ENCODE peak calls at places on chromosomes 3 and 15, in seven cellular contexts. One of them, this sample, is unnamed.

GRCh38 chr3:9168230-9168629 is 81.2 kb downstream of the SRGAP3 start:
- DNase-seq in spleen: peak; percentile 81
- DNase-seq in BE2C: no peak
- DNase-seq in A673: no peak
- DNase-seq in right atrium auricular region: no peak
- DNase-seq in lower lobe of right lung: no peak
- DNase-seq in fibroblast of lung: no peak
- DNase-seq in this sample: no peak

GRCh38 chr15:59232476-59232875 is 25.8 kb downstream of the LDHAL6B start:
- DNase-seq in spleen: no peak
- DNase-seq in BE2C: no peak
- DNase-seq in A673: no peak
- DNase-seq in right atrium auricular region: no peak
- DNase-seq in lower lobe of right lung: no peak
- DNase-seq in fibroblast of lung: peak; percentile 96
- DNase-seq in this sample: peak; percentile 88

GRCh38 chr15:36152961-36153360 is 426.5 kb upstream of the CDIN1 start:
- DNase-seq in spleen: no peak
- DNase-seq in BE2C: no peak
- DNase-seq in A673: no peak
- DNase-seq in right atrium auricular region: no peak
- DNase-seq in lower lobe of right lung: no peak
- DNase-seq in fibroblast of lung: no peak
- DNase-seq in this sample: no peak

GRCh38 chr3:157856078-157856939 is 249.9 kb downstream of the SHOX2 start:
- DNase-seq in spleen: no peak
- DNase-seq in BE2C: peak; percentile 25
- DNase-seq in A673: no peak
- DNase-seq in right atrium auricular region: no peak
- DNase-seq in lower lobe of right lung: no peak
- DNase-seq in fibroblast of lung: peak; percentile 13
- DNase-seq in this sample: no peak

GRCh38 chr3:173411288-173412064 is 13.9 kb downstream of the NLGN1 start:
- DNase-seq in spleen: no peak
- DNase-seq in BE2C: peak; percentile 15
- DNase-seq in A673: peak; percentile 52
- DNase-seq in right atrium auricular region: no peak
- DNase-seq in lower lobe of right lung: peak; percentile 52
- DNase-seq in fibroblast of lung: peak; percentile 49
- DNase-seq in this sample: peak; percentile 53

GRCh38 chr3:175590745-175591144 is 731.6 kb downstream of the NAALADL2 start:
- DNase-seq in spleen: no peak
- DNase-seq in BE2C: no peak
- DNase-seq in A673: no peak
- DNase-seq in right atrium auricular region: no peak
- DNase-seq in lower lobe of right lung: no peak
- DNase-seq in fibroblast of lung: peak; percentile 30
- DNase-seq in this sample: no peak

GRCh38 chr3:66504761-66505641 is 4.2 kb upstream of the LRIG1 start:
- DNase-seq in spleen: no peak
- DNase-seq in BE2C: no peak
- DNase-seq in A673: no peak
- DNase-seq in right atrium auricular region: no peak
- DNase-seq in lower lobe of right lung: no peak
- DNase-seq in fibroblast of lung: no peak
- DNase-seq in this sample: no peak

GRCh38 chr15:88624971-88625290 is 3.8 kb downstream of the AEN start:
- DNase-seq in spleen: no peak
- DNase-seq in BE2C: no peak
- DNase-seq in A673: no peak
- DNase-seq in right atrium auricular region: no peak
- DNase-seq in lower lobe of right lung: no peak
- DNase-seq in fibroblast of lung: no peak
- DNase-seq in this sample: peak; percentile 33

GRCh38 chr15:32936283-32936918 is 218.6 kb downstream of the GREM1 start:
- DNase-seq in spleen: no peak
- DNase-seq in BE2C: no peak
- DNase-seq in A673: peak; percentile 54
- DNase-seq in right atrium auricular region: no peak
- DNase-seq in lower lobe of right lung: no peak
- DNase-seq in fibroblast of lung: peak; percentile 35
- DNase-seq in this sample: peak; percentile 92

GRCh38 chr15:39874890-39875549 is 45.0 kb downstream of the GPR176 start:
- DNase-seq in spleen: no peak
- DNase-seq in BE2C: peak; percentile 49
- DNase-seq in A673: peak; percentile 60
- DNase-seq in right atrium auricular region: no peak
- DNase-seq in lower lobe of right lung: no peak
- DNase-seq in fibroblast of lung: peak; percentile 19
- DNase-seq in this sample: peak; percentile 53

GRCh38 chr3:67863869-67864268 is 209.5 kb upstream of the SUCLG2 start:
- DNase-seq in spleen: no peak
- DNase-seq in BE2C: no peak
- DNase-seq in A673: peak; percentile 0
- DNase-seq in right atrium auricular region: no peak
- DNase-seq in lower lobe of right lung: no peak
- DNase-seq in fibroblast of lung: no peak
- DNase-seq in this sample: peak; percentile 15

GRCh38 chr15:79467865-79468586 is 35.9 kb downstream of the MINAR1 start:
- DNase-seq in spleen: no peak
- DNase-seq in BE2C: no peak
- DNase-seq in A673: no peak
- DNase-seq in right atrium auricular region: no peak
- DNase-seq in lower lobe of right lung: no peak
- DNase-seq in fibroblast of lung: no peak
- DNase-seq in this sample: no peak

GRCh38 chr15:58434334-58434888 is 2.6 kb downstream of the LIPC start:
- DNase-seq in spleen: no peak
- DNase-seq in BE2C: peak; percentile 40
- DNase-seq in A673: peak; percentile 12
- DNase-seq in right atrium auricular region: peak; percentile 34
- DNase-seq in lower lobe of right lung: no peak
- DNase-seq in fibroblast of lung: no peak
- DNase-seq in this sample: no peak

GRCh38 chr3:30628931-30629590 is 22.7 kb downstream of the TGFBR2 start:
- DNase-seq in spleen: no peak
- DNase-seq in BE2C: no peak
- DNase-seq in A673: peak; percentile 40
- DNase-seq in right atrium auricular region: no peak
- DNase-seq in lower lobe of right lung: no peak
- DNase-seq in fibroblast of lung: no peak
- DNase-seq in this sample: peak; percentile 49

GRCh38 chr3:123046262-123046873 is 18.8 kb upstream of the SEMA5B start:
- DNase-seq in spleen: no peak
- DNase-seq in BE2C: no peak
- DNase-seq in A673: peak; percentile 26
- DNase-seq in right atrium auricular region: no peak
- DNase-seq in lower lobe of right lung: no peak
- DNase-seq in fibroblast of lung: no peak
- DNase-seq in this sample: peak; percentile 19

GRCh38 chr3:103410231-103410630 is 975.4 kb downstream of the ZPLD1 start:
- DNase-seq in spleen: peak; percentile 53
- DNase-seq in BE2C: peak; percentile 10
- DNase-seq in A673: no peak
- DNase-seq in right atrium auricular region: no peak
- DNase-seq in lower lobe of right lung: no peak
- DNase-seq in fibroblast of lung: no peak
- DNase-seq in this sample: no peak

GRCh38 chr3:89116486-89116885 is 9.1 kb downstream of the EPHA3 start:
- DNase-seq in spleen: no peak
- DNase-seq in BE2C: no peak
- DNase-seq in A673: no peak
- DNase-seq in right atrium auricular region: no peak
- DNase-seq in lower lobe of right lung: no peak
- DNase-seq in fibroblast of lung: peak; percentile 69
- DNase-seq in this sample: no peak

GRCh38 chr3:157417247-157417646 is 19.4 kb upstream of the PTX3 start:
- DNase-seq in spleen: no peak
- DNase-seq in BE2C: no peak
- DNase-seq in A673: no peak
- DNase-seq in right atrium auricular region: no peak
- DNase-seq in lower lobe of right lung: no peak
- DNase-seq in fibroblast of lung: peak; percentile 34
- DNase-seq in this sample: peak; percentile 21

DNA sequence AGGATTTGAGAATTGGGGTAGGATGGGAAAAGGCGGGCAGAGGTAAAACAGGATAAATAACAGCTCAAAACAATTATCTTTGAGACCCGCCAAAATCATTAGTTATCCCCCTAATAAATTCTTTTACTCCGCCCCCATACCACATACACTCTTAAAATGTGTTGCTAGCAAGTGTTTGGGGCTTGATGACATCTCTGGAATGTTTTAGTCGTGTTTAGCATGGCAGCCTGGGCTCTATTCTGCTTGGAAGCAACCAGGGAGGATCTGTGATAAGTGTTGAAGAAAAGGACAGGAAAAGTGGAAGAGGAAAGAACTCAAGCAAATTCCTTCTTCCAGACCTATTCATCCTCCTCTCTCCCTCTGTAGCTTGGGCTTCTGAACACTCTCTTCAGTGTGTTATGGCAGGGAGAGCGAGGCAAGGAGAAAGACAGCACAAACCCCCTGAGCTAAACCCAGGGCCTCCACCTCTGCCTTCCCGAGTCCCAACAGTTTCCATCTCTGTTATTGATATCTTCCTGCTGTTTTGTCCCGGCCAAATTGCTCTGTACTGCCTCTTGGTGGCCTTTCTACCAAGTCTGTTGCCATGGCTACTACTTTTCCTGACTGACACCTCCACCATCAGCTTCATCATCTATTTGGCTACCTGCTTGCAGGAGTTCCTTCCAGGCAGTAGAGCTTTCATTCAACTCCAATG is 135.8 kb downstream of the RPL22L1 start:
- DNase-seq in spleen: no peak
- DNase-seq in BE2C: no peak
- DNase-seq in A673: no peak
- DNase-seq in right atrium auricular region: no peak
- DNase-seq in lower lobe of right lung: no peak
- DNase-seq in fibroblast of lung: no peak
- DNase-seq in this sample: no peak
- H3K4me3 ChIP-seq in spleen: no peak overlapping the region
- H3K4me3 ChIP-seq in BE2C: no peak overlapping the region
- H3K4me3 ChIP-seq in A673: no peak overlapping the region
- H3K4me3 ChIP-seq in right atrium auricular region: no peak overlapping the region
- H3K4me3 ChIP-seq in lower lobe of right lung: no peak overlapping the region
- H3K4me3 ChIP-seq in fibroblast of lung: no peak overlapping the region
- H3K4me3 ChIP-seq in this sample: peak overlapping the region; percentile 0

GRCh38 chr3:37985637-37986320 is 4.8 kb upstream of the VILL start:
- DNase-seq in spleen: peak; percentile 33
- DNase-seq in BE2C: no peak
- DNase-seq in A673: no peak
- DNase-seq in right atrium auricular region: no peak
- DNase-seq in lower lobe of right lung: peak; percentile 53
- DNase-seq in fibroblast of lung: no peak
- DNase-seq in this sample: peak; percentile 54
- TF ChIP-seq CTCF in spleen: no peak
- TF ChIP-seq CTCF in BE2C: no peak
- TF ChIP-seq CTCF in A673: no peak
- TF ChIP-seq CTCF in right atrium auricular region: no peak
- TF ChIP-seq CTCF in lower lobe of right lung: no peak
- TF ChIP-seq CTCF in fibroblast of lung: peak; percentile 5
- TF ChIP-seq CTCF in this sample: peak; percentile 2

GRCh38 chr3:137295336-137295735 is 337.6 kb downstream of the IL20RB start:
- DNase-seq in spleen: no peak
- DNase-seq in BE2C: no peak
- DNase-seq in A673: no peak
- DNase-seq in right atrium auricular region: no peak
- DNase-seq in lower lobe of right lung: no peak
- DNase-seq in fibroblast of lung: no peak
- DNase-seq in this sample: no peak
- H3K4me3 ChIP-seq in spleen: no peak overlapping the region
- H3K4me3 ChIP-seq in BE2C: no peak overlapping the region
- H3K4me3 ChIP-seq in A673: no peak overlapping the region
- H3K4me3 ChIP-seq in right atrium auricular region: no peak overlapping the region
- H3K4me3 ChIP-seq in lower lobe of right lung: no peak overlapping the region
- H3K4me3 ChIP-seq in fibroblast of lung: no peak overlapping the region
- H3K4me3 ChIP-seq in this sample: no peak overlapping the region

GRCh38 chr3:114376091-114376490 is 82.3 kb downstream of the TIGIT start:
- DNase-seq in spleen: no peak
- DNase-seq in BE2C: no peak
- DNase-seq in A673: peak; percentile 91
- DNase-seq in right atrium auricular region: no peak
- DNase-seq in lower lobe of right lung: no peak
- DNase-seq in fibroblast of lung: peak; percentile 14
- DNase-seq in this sample: peak; percentile 46

GRCh38 chr3:114374433-114374832 is 80.6 kb downstream of the TIGIT start:
- DNase-seq in spleen: no peak
- DNase-seq in BE2C: no peak
- DNase-seq in A673: no peak
- DNase-seq in right atrium auricular region: no peak
- DNase-seq in lower lobe of right lung: no peak
- DNase-seq in fibroblast of lung: no peak
- DNase-seq in this sample: no peak

GRCh38 chr3:114365909-114366308 is 72.1 kb downstream of the TIGIT start:
- DNase-seq in spleen: no peak
- DNase-seq in BE2C: no peak
- DNase-seq in A673: no peak
- DNase-seq in right atrium auricular region: no peak
- DNase-seq in lower lobe of right lung: no peak
- DNase-seq in fibroblast of lung: peak; percentile 20
- DNase-seq in this sample: peak; percentile 8

GRCh38 chr3:114365268-114365667 is 71.4 kb downstream of the TIGIT start:
- DNase-seq in spleen: no peak
- DNase-seq in BE2C: no peak
- DNase-seq in A673: no peak
- DNase-seq in right atrium auricular region: no peak
- DNase-seq in lower lobe of right lung: no peak
- DNase-seq in fibroblast of lung: no peak
- DNase-seq in this sample: no peak

GRCh38 chr3:114370537-114371174 is 76.8 kb downstream of the TIGIT start:
- DNase-seq in spleen: no peak
- DNase-seq in BE2C: no peak
- DNase-seq in A673: no peak
- DNase-seq in right atrium auricular region: no peak
- DNase-seq in lower lobe of right lung: no peak
- DNase-seq in fibroblast of lung: no peak
- DNase-seq in this sample: no peak
- TF ChIP-seq CTCF in spleen: no peak
- TF ChIP-seq CTCF in BE2C: peak; percentile 38
- TF ChIP-seq CTCF in A673: peak; percentile 39
- TF ChIP-seq CTCF in right atrium auricular region: no peak
- TF ChIP-seq CTCF in lower lobe of right lung: no peak
- TF ChIP-seq CTCF in fibroblast of lung: peak; percentile 21
- TF ChIP-seq CTCF in this sample: peak; percentile 18

GRCh38 chr15:62297933-62298332 is 132.8 kb upstream of the C2CD4B start:
- DNase-seq in spleen: no peak
- DNase-seq in BE2C: no peak
- DNase-seq in A673: no peak
- DNase-seq in right atrium auricular region: no peak
- DNase-seq in lower lobe of right lung: no peak
- DNase-seq in fibroblast of lung: no peak
- DNase-seq in this sample: no peak
- H3K4me3 ChIP-seq in spleen: no peak overlapping the region
- H3K4me3 ChIP-seq in BE2C: no peak overlapping the region
- H3K4me3 ChIP-seq in A673: no peak overlapping the region
- H3K4me3 ChIP-seq in right atrium auricular region: no peak overlapping the region
- H3K4me3 ChIP-seq in lower lobe of right lung: no peak overlapping the region
- H3K4me3 ChIP-seq in fibroblast of lung: no peak overlapping the region
- H3K4me3 ChIP-seq in this sample: no peak overlapping the region

GRCh38 chr3:146544929-146545528 is 622 bp upstream of the PLSCR1 start:
- DNase-seq in spleen: no peak
- DNase-seq in BE2C: no peak
- DNase-seq in A673: no peak
- DNase-seq in right atrium auricular region: no peak
- DNase-seq in lower lobe of right lung: no peak
- DNase-seq in fibroblast of lung: no peak
- DNase-seq in this sample: no peak
- TF ChIP-seq CTCF in spleen: no peak
- TF ChIP-seq CTCF in BE2C: no peak
- TF ChIP-seq CTCF in A673: no peak
- TF ChIP-seq CTCF in right atrium auricular region: no peak
- TF ChIP-seq CTCF in lower lobe of right lung: no peak
- TF ChIP-seq CTCF in fibroblast of lung: no peak
- TF ChIP-seq CTCF in this sample: no peak